ENCODE peak calls at places on chromosomes 13 and 19, in four cellular contexts. B is NCI-H1436; D is activated CD8-positive, alpha-beta memory T cell treated with anti-CD3 and anti-CD28 coated beads, Interleukin-2, amount 10 ng/mL, durations not matched to agents 7 days and 5 days; K is choroid plexus epithelial cell. R is an unnamed sample.

GRCh38 chr19:2282062-2282861 is at the start of gene PEAK3:
- DNase-seq in D (peak; percentile 78), K (peak; percentile 53), B (no peak), R (peak; percentile 74)

GRCh38 chr19:47058621-47059020 is 10.2 kb upstream of the TMEM160 start:
- DNase-seq in B (no peak), D (no peak), K (no peak), R (no peak)

GRCh38 chr13:76993021-76993420 is 1.1 kb downstream of the CLN5 start:
- DNase-seq in K (no peak), B (no peak), D (no peak), R (peak; percentile 24)

GRCh38 chr13:24076124-24076523 is 84.4 kb upstream of the SPATA13 start:
- DNase-seq in B (no peak), D (no peak), K (no peak), R (no peak)

GRCh38 chr19:39342647-39343305 is 555 bp downstream of the SAMD4B start:
- DNase-seq in B (no peak), K (peak; percentile 32), D (peak; percentile 48), R (peak; percentile 45)

GRCh38 chr19:40150170-40150569 is 41.1 kb upstream of the MAP3K10 start:
- DNase-seq in K (peak; percentile 50), B (no peak), D (peak; percentile 7), R (no peak)

GRCh38 chr13:41502676-41503075 is 45.3 kb downstream of the RGCC start:
- DNase-seq in D (no peak), K (no peak), B (no peak), R (no peak)

GRCh38 chr19:19185853-19186728 is 5.9 kb downstream of the BORCS8 start:
- DNase-seq in D (peak; percentile 72), B (peak; percentile 30), K (peak; percentile 67), R (peak; percentile 50)

GRCh38 chr13:73327579-73327978 is 268.8 kb downstream of the KLF5 start:
- DNase-seq in K (no peak), D (no peak), B (no peak), R (no peak)

GRCh38 chr19:16382775-16383543 is 58.3 kb downstream of the KLF2 start:
- DNase-seq in B (no peak), D (peak; percentile 85), K (peak; percentile 91), R (peak; percentile 89)

GRCh38 chr19:16441661-16442071 is 30.1 kb downstream of the EPS15L1 start:
- DNase-seq in B (no peak), K (peak; percentile 48), D (peak; percentile 47), R (peak; percentile 58)

GRCh38 chr13:42392706-42393572 is 121.0 kb downstream of the AKAP11 start:
- DNase-seq in K (peak; percentile 40), B (no peak), D (peak; percentile 80), R (no peak)

GRCh38 chr13:114046447-114046846 is 72.6 kb upstream of the C13orf46 start:
- DNase-seq in B (no peak), D (no peak), K (no peak), R (no peak)

GRCh38 chr13:99053636-99054233 is 75.9 kb upstream of the DOCK9 start:
- DNase-seq in K (no peak), B (no peak), D (peak; percentile 47), R (no peak)